ENCODE peak calls at places on chromosomes 13 and 19, in ten cellular contexts. P, T, Q, A, S, V, R, O, G and W are unnamed samples.

GRCh38 chr19:43425567-43426392 is 11.1 kb downstream of the TEX101 start:
- DNase-seq in O (peak; percentile 42), S (no peak), V (no peak), Q (peak; percentile 24), P (no peak), T (peak; percentile 46), R (peak; percentile 10), A (peak; percentile 32), G (no peak), W (no peak)

GRCh38 chr13:40387775-40388174 is 278.7 kb downstream of the FOXO1 start:
- DNase-seq in T (no peak), O (no peak), Q (no peak), R (no peak), V (no peak), P (no peak), A (no peak), G (no peak), S (no peak), W (no peak)

GRCh38 chr13:31639443-31640163 is 99.7 kb upstream of the RXFP2 start:
- DNase-seq in Q (peak; percentile 36), S (no peak), V (peak; percentile 33), T (no peak), A (no peak), R (no peak), G (no peak), P (no peak), O (no peak), W (no peak)

GRCh38 chr13:109509154-109509905 is 277.1 kb downstream of the IRS2 start:
- DNase-seq in Q (peak; percentile 38), A (no peak), O (peak; percentile 58), R (peak; percentile 4), P (no peak), T (no peak), V (no peak), G (no peak), S (no peak), W (no peak)

GRCh38 chr19:13206581-13206980 is 56.4 kb downstream of the IER2 start:
- DNase-seq in G (no peak), Q (no peak), P (no peak), O (no peak), R (no peak), V (no peak), S (no peak), A (no peak), T (no peak), W (no peak)

GRCh38 chr13:47216176-47216822 is 319.4 kb upstream of the HTR2A start:
- DNase-seq in O (peak; percentile 70), A (no peak), R (no peak), Q (peak; percentile 13), P (no peak), T (no peak), V (no peak), G (no peak), S (no peak), W (no peak)

GRCh38 chr19:14248578-14249011 is 42.6 kb upstream of the ADGRL1 start:
- DNase-seq in R (peak; percentile 35), O (peak; percentile 50), V (no peak), A (peak; percentile 66), Q (peak; percentile 74), G (peak; percentile 8), S (peak; percentile 45), P (peak; percentile 76), T (peak; percentile 82), W (peak; percentile 82)

GRCh38 chr13:25059943-25060342 is 36.0 kb upstream of the PABPC3 start:
- DNase-seq in R (no peak), S (no peak), V (no peak), G (no peak), Q (no peak), T (no peak), O (no peak), P (no peak), A (no peak), W (no peak)

GRCh38 chr19:3463959-3464796 is 16.1 kb downstream of the SMIM24 start:
- DNase-seq in O (no peak), A (no peak), T (no peak), S (no peak), P (no peak), Q (no peak), G (no peak), V (no peak), R (no peak), W (no peak)

GRCh38 chr13:68708336-68708908 is 1399.2 kb upstream of the ATXN8OS start:
- DNase-seq in T (no peak), R (no peak), P (no peak), V (no peak), A (no peak), O (no peak), Q (no peak), G (no peak), S (no peak), W (no peak)

GRCh38 chr13:110403315-110403714 is 96.2 kb downstream of the COL4A2 start:
- DNase-seq in V (no peak), R (no peak), G (no peak), O (peak; percentile 92), T (no peak), P (no peak), Q (peak; percentile 58), S (no peak), A (no peak), W (no peak)

GRCh38 chr13:28137556-28137955 is 789 bp upstream of the PAN3 start:
- DNase-seq in V (no peak), Q (peak; percentile 22), S (no peak), R (no peak), O (no peak), A (no peak), G (no peak), P (no peak), T (peak; percentile 75), W (no peak)

GRCh38 chr19:44848805-44849457 is 2.8 kb downstream of the NECTIN2 start:
- DNase-seq in O (peak; percentile 21), T (no peak), R (no peak), Q (no peak), P (no peak), A (no peak), G (no peak), S (no peak), V (no peak), W (no peak)

GRCh38 chr19:7977723-7978040 is 27.8 kb downstream of the ELAVL1 start:
- DNase-seq in O (no peak), P (no peak), V (no peak), G (no peak), S (no peak), A (no peak), Q (no peak), T (no peak), R (no peak), W (peak; percentile 39)

GRCh38 chr13:47747901-47748300 is 253.2 kb downstream of the SUCLA2 start:
- DNase-seq in P (no peak), G (no peak), T (no peak), Q (no peak), A (no peak), V (no peak), O (no peak), S (no peak), R (no peak), W (no peak)

GRCh38 chr13:44904982-44905381 is 84.3 kb downstream of the NUFIP1 start:
- DNase-seq in P (no peak), A (no peak), V (no peak), S (no peak), G (no peak), R (peak; percentile 99), Q (peak; percentile 98), O (peak; percentile 82), T (no peak), W (no peak)

GRCh38 chr13:30726192-30726591 is 9.2 kb upstream of the ALOX5AP start:
- DNase-seq in Q (no peak), G (no peak), O (no peak), S (no peak), V (no peak), A (no peak), R (no peak), P (no peak), T (no peak), W (no peak)

GRCh38 chr13:80237646-80238045 is 103.3 kb downstream of the SPRY2 start:
- DNase-seq in V (no peak), T (no peak), P (no peak), S (no peak), A (no peak), R (no peak), Q (no peak), O (peak; percentile 43), G (no peak), W (no peak)